ENCODE peak calls at places on chromosome 9, in four cellular contexts. K is GM12891, F is GM23338, P is suprapubic skin. S is an unnamed sample.

GRCh38 chr9:4344946-4345345 is 45.1 kb upstream of the GLIS3 start:
- DNase-seq in K (no peak), F (no peak), P (no peak), S (peak)

GRCh38 chr9:114311571-114312512 is 11.1 kb upstream of the ORM1 start:
- DNase-seq in F (no peak), P (peak), K (no peak), S (peak)

GRCh38 chr9:71647094-71647591 is 121.2 kb downstream of the CEMIP2 start:
- DNase-seq in P (no peak), K (no peak), F (peak), S (peak)

GRCh38 chr9:115466784-115467183 is 348.8 kb upstream of the TNC start:
- DNase-seq in F (no peak), P (no peak), K (no peak), S (no peak)

GRCh38 chr9:83934569-83935275 is 13.5 kb upstream of the KIF27 start:
- DNase-seq in K (no peak), F (no peak), P (no peak), S (no peak)

GRCh38 chr9:94973491-94973941 is 247.0 kb downstream of the AOPEP start:
- DNase-seq in K (no peak), F (no peak), P (no peak), S (no peak)

GRCh38 chr9:136304981-136305380 is 1.1 kb upstream of the CCDC187 start:
- DNase-seq in K (no peak), F (no peak), P (no peak), S (no peak)

GRCh38 chr9:15372385-15373200 is 50.1 kb upstream of the SNAPC3 start:
- DNase-seq in K (no peak), F (no peak), P (no peak), S (no peak)

GRCh38 chr9:115018547-115019435 is 88.4 kb upstream of the TNFSF8 start:
- DNase-seq in P (no peak), F (no peak), K (no peak), S (no peak)

GRCh38 chr9:76932778-76933177 is 26.9 kb upstream of the PRUNE2 start:
- DNase-seq in P (no peak), K (no peak), F (no peak), S (no peak)

GRCh38 chr9:121133104-121133816 is 58.5 kb downstream of the CNTRL start:
- DNase-seq in P (no peak), K (no peak), F (peak), S (no peak)

GRCh38 chr9:7811679-7812078 is 12.1 kb upstream of the DMAC1 start:
- DNase-seq in F (no peak), K (no peak), P (no peak), S (no peak)

GRCh38 chr9:101387871-101388506 is 3.2 kb upstream of the BAAT start:
- DNase-seq in P (no peak), K (no peak), F (peak), S (no peak)

GRCh38 chr9:26637101-26637500 is 255.5 kb downstream of the CAAP1 start:
- DNase-seq in P (no peak), K (no peak), F (peak), S (no peak)

GRCh38 chr9:16131269-16131668 is 578.4 kb downstream of the CCDC171 start:
- DNase-seq in K (no peak), F (peak), P (no peak), S (no peak)

GRCh38 chr9:136341042-136341655 is 13.8 kb downstream of the GPSM1 start:
- DNase-seq in K (no peak), F (no peak), P (no peak), S (no peak)

GRCh38 chr9:116464987-116465571 is 222.0 kb upstream of the TRIM32 start:
- DNase-seq in F (no peak), P (no peak), K (no peak), S (peak)

GRCh38 chr9:136685792-136686533 is 1.3 kb downstream of the AGPAT2 start:
- DNase-seq in K (no peak), P (no peak), F (no peak), S (no peak)

GRCh38 chr9:121975801-121976277 is 117.3 kb downstream of the TTLL11 start:
- DNase-seq in F (no peak), K (no peak), P (no peak), S (no peak)

GRCh38 chr9:115261656-115262081 is 143.7 kb upstream of the TNC start:
- DNase-seq in K (no peak), P (no peak), F (no peak), S (no peak)

GRCh38 chr9:115262477-115262876 is 144.5 kb upstream of the TNC start:
- DNase-seq in F (no peak), K (no peak), P (no peak), S (no peak)

GRCh38 chr9:2570615-2571479 is 50.7 kb upstream of the VLDLR start:
- DNase-seq in K (no peak), F (no peak), P (no peak), S (no peak)

GRCh38 chr9:72292184-72292787 is 72.7 kb downstream of the ZFAND5 start:
- DNase-seq in F (peak), K (no peak), P (no peak), S (no peak)

GRCh38 chr9:134441227-134442086 is 115.2 kb downstream of the RXRA start:
- DNase-seq in K (no peak), P (no peak), F (no peak), S (no peak)

GRCh38 chr9:134443169-134444039 is 117.1 kb downstream of the RXRA start:
- DNase-seq in P (peak), K (peak), F (peak), S (peak)

GRCh38 chr9:134442087-134442470 is 115.8 kb downstream of the RXRA start:
- DNase-seq in K (no peak), F (no peak), P (no peak), S (no peak)

GRCh38 chr9:134444040-134444315 is 117.7 kb downstream of the RXRA start:
- DNase-seq in K (no peak), F (no peak), P (no peak), S (no peak)

GRCh38 chr9:134442486-134443168 is 116.4 kb downstream of the RXRA start:
- DNase-seq in K (no peak), F (no peak), P (no peak), S (no peak)
- TF ChIP-seq POLR2AphosphoS5 in K (no peak), F (no peak), P (no peak), S (no peak)

GRCh38 chr9:69500925-69501324 is 171.2 kb downstream of the APBA1 start:
- DNase-seq in P (no peak), F (no peak), K (no peak), S (no peak)

GRCh38 chr9:69504058-69504457 is 168.1 kb downstream of the APBA1 start:
- DNase-seq in F (no peak), P (no peak), K (no peak), S (no peak)

GRCh38 chr9:69499401-69499800 is 172.8 kb downstream of the APBA1 start:
- DNase-seq in K (no peak), F (no peak), P (no peak), S (no peak)

GRCh38 chr9:69499959-69500358 is 172.2 kb downstream of the APBA1 start:
- DNase-seq in K (no peak), F (no peak), P (no peak), S (no peak)

DNA sequence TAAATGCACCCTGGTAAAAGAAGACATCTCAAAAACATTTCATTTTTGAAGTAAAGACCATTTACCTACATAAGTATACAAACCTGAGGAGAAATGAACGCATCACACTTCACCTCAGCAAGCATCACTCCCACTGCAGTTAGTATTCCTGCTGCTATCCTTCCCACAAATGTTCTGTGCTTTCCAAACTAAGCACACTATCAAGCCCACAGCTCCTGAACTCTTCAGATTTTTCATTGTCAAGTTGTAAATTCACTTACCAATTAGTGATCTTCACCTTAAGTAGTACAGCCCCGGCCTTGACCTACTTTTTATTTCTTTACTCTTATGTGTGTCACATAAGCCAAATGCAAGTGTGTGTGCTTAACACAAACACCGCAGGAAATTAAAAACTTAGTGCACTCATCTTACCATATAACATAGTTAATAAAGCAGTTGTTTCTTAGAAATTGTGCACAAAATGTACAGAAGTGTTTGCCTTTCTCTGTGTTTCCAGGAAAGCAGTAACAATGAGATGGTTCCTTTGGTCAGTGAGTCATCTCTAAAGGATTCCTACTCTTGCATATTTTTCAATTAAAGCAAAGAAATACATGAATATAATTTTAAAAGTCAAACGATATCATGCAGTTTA is 169.4 kb downstream of the APBA1 start:
- DNase-seq in F (no peak), K (no peak), P (no peak), S (peak)
- TF ChIP-seq POLR2AphosphoS5 in F (no peak), K (no peak), P (no peak), S (no peak)

GRCh38 chr9:8958358-8958757 is 1158.8 kb upstream of the DMAC1 start:
- DNase-seq in F (no peak), P (no peak), K (no peak), S (no peak)

GRCh38 chr9:8960254-8960653 is 1160.7 kb upstream of the DMAC1 start:
- DNase-seq in P (no peak), F (no peak), K (no peak), S (no peak)

GRCh38 chr9:8963882-8964281 is 1164.3 kb upstream of the DMAC1 start:
- DNase-seq in P (no peak), F (no peak), K (no peak), S (no peak)

GRCh38 chr9:8962084-8962483 is 1162.5 kb upstream of the DMAC1 start:
- DNase-seq in P (no peak), K (no peak), F (no peak), S (no peak)

GRCh38 chr9:8961186-8961666 is 1161.6 kb upstream of the DMAC1 start:
- DNase-seq in K (no peak), F (no peak), P (no peak), S (no peak)
- TF ChIP-seq POLR2AphosphoS5 in K (no peak), F (no peak), P (no peak), S (peak)

DNA sequence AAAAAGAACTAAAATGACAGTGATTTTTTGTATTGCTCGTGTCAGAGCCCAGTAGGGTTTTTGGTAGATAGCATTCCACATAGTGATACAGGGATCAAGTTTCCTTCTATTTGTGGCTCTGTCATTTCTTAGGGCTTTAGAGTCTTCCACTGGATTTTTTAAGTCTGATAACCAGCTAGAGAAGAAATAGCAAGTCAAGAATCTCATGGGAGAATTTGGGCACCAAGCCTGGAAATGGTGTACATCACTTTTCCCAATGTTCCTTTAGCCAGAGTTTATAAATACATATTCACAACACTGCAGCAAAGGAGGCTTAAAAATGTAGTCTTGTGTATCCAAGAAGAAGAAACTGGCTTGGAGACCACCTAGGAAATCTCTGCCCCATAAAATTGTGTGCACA is 647.1 kb upstream of the KLF4 start:
- DNase-seq in K (no peak), P (no peak), F (no peak), S (no peak)
- TF ChIP-seq POLR2AphosphoS5 in K (no peak), P (no peak), F (no peak), S (no peak)

GRCh38 chr9:89955626-89956025 is 350.8 kb downstream of the GADD45G start:
- DNase-seq in P (no peak), K (no peak), F (no peak), S (no peak)

GRCh38 chr9:89956331-89956730 is 351.5 kb downstream of the GADD45G start:
- DNase-seq in P (no peak), K (no peak), F (no peak), S (no peak)

GRCh38 chr9:89954229-89954628 is 349.4 kb downstream of the GADD45G start:
- DNase-seq in P (no peak), F (no peak), K (no peak), S (peak)

GRCh38 chr9:89955144-89955543 is 350.3 kb downstream of the GADD45G start:
- DNase-seq in F (no peak), K (no peak), P (no peak), S (no peak)

DNA sequence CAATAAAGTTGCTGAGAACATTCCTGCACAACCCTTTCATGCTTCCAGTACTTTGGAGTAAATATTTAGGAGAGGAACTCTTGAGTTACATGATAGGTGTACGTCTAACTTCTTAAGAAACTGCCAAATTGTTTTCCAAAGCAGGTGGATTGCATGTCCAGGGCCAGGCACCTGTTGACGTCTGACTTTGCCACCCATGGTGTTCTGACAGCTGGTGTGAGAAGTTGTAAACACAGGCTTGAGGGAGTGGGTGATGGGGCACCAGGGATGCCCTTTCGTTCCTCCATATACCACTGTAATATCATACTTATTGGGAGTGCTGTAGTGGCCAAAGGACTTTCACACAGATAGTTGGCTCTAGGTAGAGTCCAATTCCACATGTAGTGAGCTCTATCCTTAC is 352.1 kb downstream of the GADD45G start:
- DNase-seq in F (no peak), P (no peak), K (no peak), S (no peak)
- TF ChIP-seq POLR2AphosphoS5 in F (no peak), P (no peak), K (no peak), S (no peak)

DNA sequence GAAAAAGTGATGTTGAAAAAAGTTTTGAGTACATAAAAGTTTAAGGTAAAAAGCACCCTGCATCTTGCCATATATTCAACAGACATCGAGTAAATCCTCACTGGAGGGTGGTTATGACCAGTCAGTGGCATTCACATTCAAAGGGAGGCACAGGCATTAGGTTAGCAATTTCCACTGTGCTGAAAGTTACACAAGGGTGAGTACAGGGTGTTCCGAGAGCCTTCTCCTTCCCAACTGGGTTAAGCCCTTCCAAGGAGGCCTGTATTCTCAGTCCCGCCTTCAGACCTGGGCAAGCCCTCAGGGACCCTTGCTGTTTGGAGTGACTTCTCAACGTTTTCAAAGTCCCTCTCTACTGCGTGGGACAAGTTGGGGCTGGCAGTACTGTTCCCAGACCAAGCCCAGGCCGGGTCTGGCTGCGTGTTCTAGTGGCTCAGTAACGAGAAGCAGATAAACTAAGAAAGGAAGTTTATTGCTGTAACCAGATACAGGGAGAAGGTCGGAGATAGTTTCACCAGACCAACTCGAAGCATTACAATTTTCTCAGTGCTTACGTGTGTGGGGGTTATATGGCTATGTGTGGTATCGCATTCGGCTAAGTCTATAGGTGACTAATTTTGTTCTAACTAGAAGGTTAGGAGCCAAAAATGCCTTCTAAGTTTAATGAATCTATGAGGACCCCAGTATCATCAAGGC is 13.0 kb upstream of the SETX start:
- DNase-seq in F (no peak), K (no peak), P (no peak), S (no peak)
- TF ChIP-seq POLR2AphosphoS5 in F (no peak), K (no peak), P (no peak), S (no peak)

GRCh38 chr9:127781821-127782220 is 3.4 kb upstream of the SH2D3C start:
- DNase-seq in F (no peak), P (no peak), K (no peak), S (no peak)
- TF ChIP-seq POLR2AphosphoS5 in F (no peak), P (no peak), K (no peak), S (no peak)

DNA sequence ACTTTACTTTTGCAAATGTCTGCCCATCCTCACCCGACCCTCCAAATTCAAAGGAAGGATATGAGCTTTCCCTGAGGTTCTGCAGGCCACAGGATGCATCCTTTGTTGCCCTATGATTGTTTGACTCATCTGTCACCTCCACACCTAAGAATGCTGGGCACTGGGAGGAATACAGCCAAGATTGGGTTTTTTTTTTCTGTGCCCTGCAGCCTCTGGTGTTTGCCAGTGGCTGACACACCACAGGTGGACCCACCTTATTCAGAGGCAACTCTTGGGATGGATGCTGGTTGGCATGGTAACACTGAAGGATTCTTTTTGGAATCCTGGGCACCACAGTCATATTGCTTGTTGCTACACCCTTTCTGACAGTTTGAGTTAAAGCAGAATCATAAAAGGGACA is 29.7 kb downstream of the C9orf152 start:
- DNase-seq in F (no peak), P (no peak), K (no peak), S (no peak)
- TF ChIP-seq POLR2AphosphoS5 in F (no peak), P (no peak), K (no peak), S (no peak)

S was measured in esophagus muscularis mucosa.